ENCODE peak calls at places on chromosome 22, in eight cellular contexts. T, B, I, Q, C, J, D and W are unnamed samples.

GRCh38 chr22:24247564-24248344 is 2.9 kb upstream of the GGT5 start:
- DNase-seq in T (peak; percentile 91), B (peak; percentile 83), I (peak; percentile 92), Q (peak; percentile 88), C (peak; percentile 80), J (peak; percentile 92), D (peak; percentile 81), W (peak; percentile 68)

GRCh38 chr22:35477911-35478582 is 62.6 kb upstream of the RASD2 start:
- DNase-seq in T (no peak), B (peak; percentile 70), I (peak; percentile 64), Q (peak; percentile 94), C (peak; percentile 35), J (peak; percentile 85), D (peak; percentile 80), W (peak; percentile 56)

GRCh38 chr22:38016182-38017078 is 32.1 kb upstream of the SOX10 start:
- DNase-seq in T (no peak), B (peak; percentile 19), I (peak; percentile 58), Q (peak; percentile 86), C (no peak), J (peak; percentile 56), D (peak; percentile 74), W (no peak)

GRCh38 chr22:24134090-24134846 is 47.0 kb upstream of the SUSD2 start:
- DNase-seq in T (peak; percentile 90), B (no peak), I (peak; percentile 58), Q (no peak), C (no peak), J (no peak), D (no peak), W (no peak)

GRCh38 chr22:36155702-36156101 is 4.9 kb downstream of the APOL3 start:
- DNase-seq in T (no peak), B (no peak), I (peak; percentile 79), Q (no peak), C (peak; percentile 53), J (peak; percentile 64), D (peak; percentile 62), W (no peak)

GRCh38 chr22:30182365-30182764 is 64.2 kb downstream of the LIF start:
- DNase-seq in T (no peak), B (no peak), I (no peak), Q (no peak), C (no peak), J (no peak), D (peak; percentile 39), W (no peak)

GRCh38 chr22:30859714-30860095 is 108.9 kb downstream of the MORC2 start:
- DNase-seq in T (peak; percentile 37), B (no peak), I (no peak), Q (no peak), C (no peak), J (no peak), D (no peak), W (no peak)

GRCh38 chr22:17808688-17809403 is 34.6 kb upstream of the BID start:
- DNase-seq in T (no peak), B (no peak), I (peak; percentile 44), Q (no peak), C (peak; percentile 43), J (no peak), D (no peak), W (no peak)

GRCh38 chr22:43047605-43048004 is 32.7 kb upstream of the PACSIN2 start:
- DNase-seq in T (no peak), B (no peak), I (no peak), Q (no peak), C (no peak), J (no peak), D (no peak), W (no peak)

GRCh38 chr22:37631448-37632173 is 7.9 kb upstream of the SH3BP1 start:
- DNase-seq in T (peak; percentile 84), B (no peak), I (no peak), Q (no peak), C (no peak), J (no peak), D (no peak), W (no peak)

GRCh38 chr22:37383342-37383741 is 43.9 kb downstream of the ELFN2 start:
- DNase-seq in T (no peak), B (no peak), I (no peak), Q (no peak), C (no peak), J (no peak), D (no peak), W (no peak)

GRCh38 chr22:30205281-30206115 is 41.1 kb downstream of the LIF start:
- DNase-seq in T (no peak), B (peak; percentile 99), I (peak; percentile 75), Q (no peak), C (peak; percentile 56), J (no peak), D (no peak), W (peak; percentile 52)

GRCh38 chr22:30806391-30806861 is 111.8 kb downstream of the OSBP2 start:
- DNase-seq in T (no peak), B (peak; percentile 57), I (no peak), Q (no peak), C (no peak), J (no peak), D (peak; percentile 69), W (peak; percentile 44)

GRCh38 chr22:24994070-24994763 is 41.7 kb downstream of the KIAA1671 start:
- DNase-seq in T (no peak), B (peak; percentile 52), I (no peak), Q (no peak), C (no peak), J (no peak), D (no peak), W (peak; percentile 68)

GRCh38 chr22:20316844-20317401 is 2.9 kb downstream of the DGCR6L start:
- DNase-seq in T (peak; percentile 65), B (no peak), I (no peak), Q (no peak), C (no peak), J (peak; percentile 10), D (no peak), W (no peak)

GRCh38 chr22:38153821-38154562 is 27.6 kb downstream of the PLA2G6 start:
- DNase-seq in T (no peak), B (no peak), I (no peak), Q (no peak), C (no peak), J (no peak), D (no peak), W (no peak)

GRCh38 chr22:37680191-37680851 is 4.9 kb downstream of the LGALS1 start:
- DNase-seq in T (no peak), B (no peak), I (no peak), Q (no peak), C (no peak), J (no peak), D (no peak), W (no peak)

GRCh38 chr22:43811777-43812148 is 342 bp downstream of the EFCAB6 start:
- DNase-seq in T (no peak), B (no peak), I (no peak), Q (no peak), C (no peak), J (peak; percentile 37), D (no peak), W (no peak)

GRCh38 chr22:27810566-27810965 is 9.0 kb upstream of the MN1 start:
- DNase-seq in T (no peak), B (no peak), I (peak; percentile 80), Q (peak; percentile 27), C (peak; percentile 41), J (no peak), D (no peak), W (peak; percentile 53)

GRCh38 chr22:40759294-40759840 is 59.8 kb downstream of the SLC25A17 start:
- DNase-seq in T (no peak), B (no peak), I (no peak), Q (no peak), C (no peak), J (no peak), D (no peak), W (no peak)
- TF ChIP-seq POLR2A in T (no peak), B (no peak), I (no peak), Q (no peak), C (no peak), J (no peak), D (no peak), W (no peak)

GRCh38 chr22:49933236-49933921 is 14.9 kb downstream of the CRELD2 start:
- DNase-seq in T (peak; percentile 83), B (no peak), I (peak; percentile 80), Q (no peak), C (peak; percentile 86), J (peak; percentile 74), D (no peak), W (no peak)
- TF ChIP-seq POLR2A in T (no peak), B (no peak), I (no peak), Q (no peak), C (peak; percentile 88), J (peak; percentile 53), D (no peak), W (no peak)

DNA sequence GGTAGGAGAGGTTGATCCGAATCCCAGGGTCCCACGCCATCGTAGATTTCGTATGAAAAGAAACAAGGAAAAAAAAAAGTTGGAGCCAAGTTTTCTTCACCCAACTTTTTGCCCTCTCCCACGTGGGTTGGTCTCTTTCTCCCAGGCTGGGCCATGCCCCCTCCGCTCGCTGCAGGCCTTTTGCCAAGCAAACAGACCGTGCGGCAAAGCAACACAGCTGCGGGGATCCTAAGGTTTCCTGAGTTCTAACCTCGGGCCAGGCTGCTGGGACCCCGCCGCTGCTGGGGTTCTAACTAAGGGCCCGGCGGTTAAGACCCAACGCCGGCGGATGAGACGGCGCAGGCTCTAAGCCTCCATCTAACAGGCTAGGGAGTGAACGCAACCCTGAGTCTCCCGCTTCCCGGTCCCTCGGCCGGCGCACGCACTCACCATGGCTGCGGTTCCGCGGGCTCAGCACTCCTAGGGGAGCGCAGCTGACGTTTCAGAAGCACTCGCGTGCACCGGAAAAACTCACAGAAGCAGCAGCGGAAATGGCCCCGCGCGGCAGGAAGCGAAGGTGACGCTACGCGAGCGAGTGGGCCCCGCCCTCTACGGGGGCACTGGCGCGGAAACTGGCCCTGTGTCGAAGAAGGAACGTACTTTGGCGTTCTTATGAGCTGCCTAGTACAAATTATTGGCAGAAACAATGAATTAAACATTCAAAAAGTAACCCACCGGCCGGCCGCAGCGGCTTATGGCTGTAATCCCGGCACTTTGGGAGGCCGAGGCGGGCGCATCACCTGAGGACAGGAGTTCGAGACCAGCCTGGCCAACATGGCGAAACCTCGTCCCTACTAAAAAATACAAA is at the start of gene SNU13:
- DNase-seq in T (peak; percentile 99), B (peak; percentile 90), I (peak; percentile 96), Q (peak; percentile 86), C (peak; percentile 87), J (peak; percentile 93), D (peak; percentile 95), W (peak; percentile 69)
- TF ChIP-seq POLR2A in T (peak; percentile 81), B (peak; percentile 69), I (peak; percentile 37), Q (peak; percentile 74), C (peak; percentile 90), J (no peak), D (peak; percentile 89), W (peak; percentile 78)

GRCh38 chr22:40705918-40706682 is 26.8 kb downstream of the MCHR1 start:
- DNase-seq in T (no peak), B (no peak), I (no peak), Q (no peak), C (no peak), J (no peak), D (no peak), W (no peak)

GRCh38 chr22:40708177-40708576 is 28.9 kb downstream of the MCHR1 start:
- DNase-seq in T (no peak), B (no peak), I (no peak), Q (no peak), C (no peak), J (no peak), D (no peak), W (no peak)

GRCh38 chr22:40712311-40712710 is 33.0 kb downstream of the MCHR1 start:
- DNase-seq in T (no peak), B (no peak), I (no peak), Q (no peak), C (no peak), J (no peak), D (no peak), W (no peak)

GRCh38 chr22:40707154-40707553 is 27.9 kb downstream of the MCHR1 start:
- DNase-seq in T (no peak), B (no peak), I (no peak), Q (no peak), C (no peak), J (no peak), D (no peak), W (no peak)

GRCh38 chr22:40709752-40710413 is 30.6 kb downstream of the MCHR1 start:
- DNase-seq in T (no peak), B (peak; percentile 51), I (peak; percentile 70), Q (no peak), C (no peak), J (peak; percentile 41), D (no peak), W (no peak)
- TF ChIP-seq POLR2A in T (no peak), B (no peak), I (no peak), Q (no peak), C (no peak), J (no peak), D (no peak), W (no peak)